ENCODE peak calls at places on chromosomes 5 and 9, in five cellular contexts. C, J, G, S and R are unnamed samples.

GRCh38 chr9:899440-900184 is 58.1 kb downstream of the DMRT1 start:
- DNase-seq in C (no peak), J (no peak), G (peak; percentile 24), S (no peak), R (no peak)

GRCh38 chr5:1743769-1744085 is 55.9 kb downstream of the MRPL36 start:
- DNase-seq in C (no peak), J (no peak), G (no peak), S (no peak), R (no peak)

GRCh38 chr9:130448035-130448624 is 3.4 kb downstream of the ASS1 start:
- DNase-seq in C (peak; percentile 74), J (peak; percentile 36), G (no peak), S (no peak), R (no peak)

GRCh38 chr5:80804332-80804731 is 149.5 kb upstream of the DHFR start:
- DNase-seq in C (peak; percentile 13), J (peak; percentile 9), G (no peak), S (no peak), R (peak; percentile 21)

GRCh38 chr5:38607396-38607795 is 51.0 kb upstream of the LIFR start:
- DNase-seq in C (peak; percentile 85), J (no peak), G (no peak), S (no peak), R (peak; percentile 42)

GRCh38 chr5:54024466-54024865 is 285.9 kb downstream of the ARL15 start:
- DNase-seq in C (peak; percentile 72), J (peak; percentile 64), G (no peak), S (no peak), R (peak; percentile 41)

GRCh38 chr9:114655689-114656088 is 1.9 kb downstream of the TEX53 start:
- DNase-seq in C (peak; percentile 85), J (no peak), G (no peak), S (no peak), R (no peak)

GRCh38 chr5:90932052-90932699 is 373.6 kb downstream of the ADGRV1 start:
- DNase-seq in C (peak; percentile 59), J (peak; percentile 67), G (peak; percentile 56), S (peak; percentile 63), R (peak; percentile 56)

GRCh38 chr9:715743-716400 is 125.6 kb upstream of the DMRT1 start:
- DNase-seq in C (peak; percentile 44), J (no peak), G (no peak), S (no peak), R (peak; percentile 55)

DNA sequence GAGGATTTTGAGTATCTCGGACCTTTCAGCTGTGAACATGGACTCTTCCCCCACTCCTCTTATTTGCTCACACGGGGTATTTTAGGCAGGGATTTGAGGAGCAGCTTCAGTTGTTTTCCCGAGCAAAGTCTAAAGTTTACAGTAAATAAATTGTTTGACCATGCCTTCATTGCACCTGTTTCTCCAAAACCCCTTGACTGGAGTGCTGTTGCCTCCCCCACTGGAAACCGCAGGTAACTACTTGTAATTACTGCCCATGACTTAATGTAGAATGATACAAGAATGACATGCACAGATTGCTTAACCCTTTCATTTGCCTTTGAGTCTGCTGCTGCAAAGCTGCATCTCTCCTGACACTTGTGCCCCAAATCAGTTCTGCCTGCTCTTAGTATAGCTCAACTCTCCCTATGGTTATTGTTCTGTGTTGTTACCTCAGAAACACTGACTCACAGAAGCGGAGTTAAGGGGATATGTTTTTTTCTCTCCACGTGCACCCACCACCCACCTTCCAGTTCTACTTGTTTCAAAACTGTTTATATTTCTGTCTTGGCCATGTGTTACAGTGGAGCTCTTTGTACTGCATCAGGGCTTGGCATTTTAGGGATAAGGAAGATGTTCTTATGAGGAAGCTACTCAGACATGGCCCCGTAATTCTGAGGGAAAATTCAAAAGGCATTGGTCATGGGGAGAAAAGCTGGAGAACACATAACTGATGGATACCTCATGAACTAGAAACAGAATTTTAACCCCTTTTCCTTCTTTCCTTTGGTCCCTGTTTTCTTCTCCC is 2.2 kb downstream of the ADRB2 start:
- DNase-seq in C (no peak), J (peak; percentile 58), G (no peak), S (no peak), R (peak; percentile 61)
- TF ChIP-seq CTCF in C (no peak), J (peak; percentile 40), G (no peak), S (no peak), R (peak; percentile 51)

GRCh38 chr5:89826938-89827337 is 582.6 kb downstream of the CETN3 start:
- DNase-seq in C (no peak), J (no peak), G (no peak), S (no peak), R (no peak)
- TF ChIP-seq CTCF in C (no peak), J (no peak), G (no peak), S (no peak), R (no peak)

GRCh38 chr9:27487128-27487527 is 37.0 kb upstream of the IFNK start:
- DNase-seq in C (peak; percentile 31), J (no peak), G (no peak), S (no peak), R (no peak)
- TF ChIP-seq CTCF in C (no peak), J (no peak), G (no peak), S (no peak), R (no peak)

GRCh38 chr5:120082316-120083068 is 381.6 kb upstream of the PRR16 start:
- DNase-seq in C (no peak), J (peak; percentile 8), G (no peak), S (no peak), R (no peak)
- TF ChIP-seq CTCF in C (peak; percentile 12), J (peak; percentile 48), G (no peak), S (no peak), R (peak; percentile 39)

DNA sequence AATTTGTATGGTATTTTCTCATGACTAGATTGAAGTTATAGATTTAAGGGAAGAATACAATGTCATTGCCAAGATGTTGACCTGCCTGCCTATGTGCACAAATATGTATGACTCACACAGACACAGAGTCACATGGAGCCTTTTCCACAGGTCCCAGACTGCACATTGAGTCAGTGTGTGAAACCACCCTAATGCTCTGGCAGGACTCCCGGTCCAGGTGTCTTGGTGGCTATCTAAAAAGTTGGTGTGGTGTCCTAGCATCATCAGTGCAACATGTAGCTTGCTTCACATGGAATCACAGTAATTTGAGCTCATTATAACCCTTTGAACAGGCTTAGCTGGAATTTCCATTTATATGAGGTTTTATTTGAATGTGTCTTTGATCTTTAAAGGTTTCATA is 10.8 kb downstream of the IFNA5 start:
- DNase-seq in C (no peak), J (peak; percentile 91), G (no peak), S (no peak), R (peak; percentile 98)
- TF ChIP-seq CTCF in C (no peak), J (no peak), G (no peak), S (no peak), R (no peak)

GRCh38 chr9:136138566-136138965 is 19.9 kb upstream of the TMEM250 start:
- DNase-seq in C (no peak), J (peak; percentile 30), G (no peak), S (no peak), R (no peak)
- TF ChIP-seq CTCF in C (peak; percentile 20), J (peak; percentile 41), G (peak; percentile 44), S (no peak), R (peak; percentile 26)

GRCh38 chr9:129121483-129121882 is 10.3 kb downstream of the PTPA start:
- DNase-seq in C (peak; percentile 68), J (no peak), G (no peak), S (no peak), R (peak; percentile 56)
- TF ChIP-seq CTCF in C (no peak), J (no peak), G (no peak), S (no peak), R (no peak)